ENCODE peak calls at places on chromosomes 13 and 19, in nine cellular contexts. One of them, this sample, is unnamed.

GRCh38 chr13:113565526-113566226 is 18.9 kb upstream of the TFDP1 start:
- DNase-seq in OCI-LY7: no peak
- DNase-seq in left ventricle myocardium inferior: no peak
- DNase-seq in MM.1S: no peak
- DNase-seq in A549: no peak
- DNase-seq in mammary epithelial cell: no peak
- DNase-seq in thoracic aorta: no peak
- DNase-seq in esophagus squamous epithelium: no peak
- DNase-seq in pancreas: no peak
- DNase-seq in this sample: no peak

GRCh38 chr19:29680447-29680846 is 15.2 kb downstream of the PLEKHF1 start:
- DNase-seq in OCI-LY7: peak; percentile 66
- DNase-seq in left ventricle myocardium inferior: peak; percentile 53
- DNase-seq in MM.1S: no peak
- DNase-seq in A549: no peak
- DNase-seq in mammary epithelial cell: no peak
- DNase-seq in thoracic aorta: no peak
- DNase-seq in esophagus squamous epithelium: peak; percentile 35
- DNase-seq in pancreas: no peak
- DNase-seq in this sample: peak; percentile 73

GRCh38 chr13:93652942-93653341 is 426.3 kb downstream of the GPC6 start:
- DNase-seq in OCI-LY7: no peak
- DNase-seq in left ventricle myocardium inferior: no peak
- DNase-seq in MM.1S: no peak
- DNase-seq in A549: no peak
- DNase-seq in mammary epithelial cell: no peak
- DNase-seq in thoracic aorta: no peak
- DNase-seq in esophagus squamous epithelium: no peak
- DNase-seq in pancreas: no peak
- DNase-seq in this sample: no peak

GRCh38 chr13:27125357-27126282 is 46.0 kb downstream of the USP12 start:
- DNase-seq in OCI-LY7: no peak
- DNase-seq in left ventricle myocardium inferior: no peak
- DNase-seq in MM.1S: no peak
- DNase-seq in A549: no peak
- DNase-seq in mammary epithelial cell: peak; percentile 35
- DNase-seq in thoracic aorta: no peak
- DNase-seq in esophagus squamous epithelium: no peak
- DNase-seq in pancreas: no peak
- DNase-seq in this sample: no peak

GRCh38 chr13:98228661-98229349 is 51.7 kb upstream of the RNF113B start:
- DNase-seq in OCI-LY7: no peak
- DNase-seq in left ventricle myocardium inferior: no peak
- DNase-seq in MM.1S: no peak
- DNase-seq in A549: no peak
- DNase-seq in mammary epithelial cell: no peak
- DNase-seq in thoracic aorta: no peak
- DNase-seq in esophagus squamous epithelium: no peak
- DNase-seq in pancreas: no peak
- DNase-seq in this sample: no peak

GRCh38 chr13:25118371-25118770 is 22.4 kb downstream of the PABPC3 start:
- DNase-seq in OCI-LY7: peak; percentile 54
- DNase-seq in left ventricle myocardium inferior: no peak
- DNase-seq in MM.1S: no peak
- DNase-seq in A549: no peak
- DNase-seq in mammary epithelial cell: no peak
- DNase-seq in thoracic aorta: no peak
- DNase-seq in esophagus squamous epithelium: no peak
- DNase-seq in pancreas: no peak
- DNase-seq in this sample: no peak

GRCh38 chr19:2552859-2553258 is 76.9 kb downstream of the GADD45B start:
- DNase-seq in OCI-LY7: peak; percentile 78
- DNase-seq in left ventricle myocardium inferior: peak; percentile 15
- DNase-seq in MM.1S: peak; percentile 95
- DNase-seq in A549: no peak
- DNase-seq in mammary epithelial cell: no peak
- DNase-seq in thoracic aorta: no peak
- DNase-seq in esophagus squamous epithelium: no peak
- DNase-seq in pancreas: no peak
- DNase-seq in this sample: peak; percentile 47

GRCh38 chr19:22052644-22053013 is 345 bp downstream of the ZNF257 start:
- DNase-seq in OCI-LY7: peak; percentile 19
- DNase-seq in left ventricle myocardium inferior: no peak
- DNase-seq in MM.1S: no peak
- DNase-seq in A549: no peak
- DNase-seq in mammary epithelial cell: no peak
- DNase-seq in thoracic aorta: no peak
- DNase-seq in esophagus squamous epithelium: no peak
- DNase-seq in pancreas: no peak
- DNase-seq in this sample: peak; percentile 78

GRCh38 chr19:28290963-28291657 is 921.8 kb downstream of the UQCRFS1 start:
- DNase-seq in OCI-LY7: no peak
- DNase-seq in left ventricle myocardium inferior: no peak
- DNase-seq in MM.1S: no peak
- DNase-seq in A549: no peak
- DNase-seq in mammary epithelial cell: no peak
- DNase-seq in thoracic aorta: no peak
- DNase-seq in esophagus squamous epithelium: no peak
- DNase-seq in pancreas: no peak
- DNase-seq in this sample: no peak

GRCh38 chr13:25570185-25570584 is 198.4 kb downstream of the ATP8A2 start:
- DNase-seq in OCI-LY7: no peak
- DNase-seq in left ventricle myocardium inferior: no peak
- DNase-seq in MM.1S: no peak
- DNase-seq in A549: no peak
- DNase-seq in mammary epithelial cell: no peak
- DNase-seq in thoracic aorta: no peak
- DNase-seq in esophagus squamous epithelium: no peak
- DNase-seq in pancreas: no peak
- DNase-seq in this sample: no peak

GRCh38 chr13:87671031-87671823 is at the start of gene SLITRK5:
- DNase-seq in OCI-LY7: peak; percentile 93
- DNase-seq in left ventricle myocardium inferior: peak; percentile 67
- DNase-seq in MM.1S: peak; percentile 75
- DNase-seq in A549: peak; percentile 81
- DNase-seq in mammary epithelial cell: peak; percentile 46
- DNase-seq in thoracic aorta: no peak
- DNase-seq in esophagus squamous epithelium: no peak
- DNase-seq in pancreas: peak; percentile 60
- DNase-seq in this sample: peak; percentile 90

GRCh38 chr19:55116232-55117062 is 990 bp downstream of the PPP1R12C start:
- DNase-seq in OCI-LY7: peak; percentile 69
- DNase-seq in left ventricle myocardium inferior: peak; percentile 74
- DNase-seq in MM.1S: peak; percentile 34
- DNase-seq in A549: peak; percentile 67
- DNase-seq in mammary epithelial cell: peak; percentile 48
- DNase-seq in thoracic aorta: no peak
- DNase-seq in esophagus squamous epithelium: no peak
- DNase-seq in pancreas: no peak
- DNase-seq in this sample: peak; percentile 90

GRCh38 chr19:51359294-51359693 is 6.9 kb downstream of the ETFB start:
- DNase-seq in OCI-LY7: no peak
- DNase-seq in left ventricle myocardium inferior: no peak
- DNase-seq in MM.1S: no peak
- DNase-seq in A549: peak; percentile 76
- DNase-seq in mammary epithelial cell: peak; percentile 85
- DNase-seq in thoracic aorta: no peak
- DNase-seq in esophagus squamous epithelium: no peak
- DNase-seq in pancreas: no peak
- DNase-seq in this sample: peak; percentile 57

GRCh38 chr19:34178276-34178614 is 5.9 kb downstream of the LSM14A start:
- DNase-seq in OCI-LY7: no peak
- DNase-seq in left ventricle myocardium inferior: no peak
- DNase-seq in MM.1S: no peak
- DNase-seq in A549: no peak
- DNase-seq in mammary epithelial cell: no peak
- DNase-seq in thoracic aorta: no peak
- DNase-seq in esophagus squamous epithelium: no peak
- DNase-seq in pancreas: no peak
- DNase-seq in this sample: no peak

GRCh38 chr19:46180701-46181385 is 32.8 kb downstream of the IGFL2 start:
- DNase-seq in OCI-LY7: no peak
- DNase-seq in left ventricle myocardium inferior: no peak
- DNase-seq in MM.1S: no peak
- DNase-seq in A549: peak; percentile 74
- DNase-seq in mammary epithelial cell: peak; percentile 89
- DNase-seq in thoracic aorta: no peak
- DNase-seq in esophagus squamous epithelium: no peak
- DNase-seq in pancreas: no peak
- DNase-seq in this sample: no peak

DNA sequence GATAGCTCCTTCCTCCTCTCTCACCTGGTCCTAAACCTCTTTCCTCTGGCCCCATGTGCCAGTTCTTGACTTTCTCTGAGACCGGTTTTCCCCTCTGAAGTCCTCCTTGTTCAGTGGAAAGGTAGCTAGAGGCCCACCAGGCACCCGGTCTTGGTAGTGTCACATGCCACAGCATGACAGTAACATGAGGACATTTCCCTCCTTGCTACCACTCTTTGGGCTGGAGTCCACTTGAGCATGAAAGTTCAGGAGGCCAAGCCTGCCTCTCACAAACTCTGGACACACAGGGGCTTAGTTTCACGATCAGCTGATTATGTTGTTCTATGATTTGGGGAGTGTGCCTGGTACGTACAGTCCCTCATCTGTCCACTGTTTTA is 45.6 kb downstream of the NFIX start:
- DNase-seq in OCI-LY7: no peak
- DNase-seq in left ventricle myocardium inferior: no peak
- DNase-seq in MM.1S: no peak
- DNase-seq in A549: no peak
- DNase-seq in mammary epithelial cell: no peak
- DNase-seq in thoracic aorta: no peak
- DNase-seq in esophagus squamous epithelium: no peak
- DNase-seq in pancreas: no peak
- DNase-seq in this sample: no peak
- H3K4me1 ChIP-seq in OCI-LY7: peaks cover 6% of the 10 kb centered on the region
- H3K4me1 ChIP-seq in left ventricle myocardium inferior: peaks cover 100% of the 10 kb centered on the region
- H3K4me1 ChIP-seq in MM.1S: peaks cover 11% of the 10 kb centered on the region
- H3K4me1 ChIP-seq in A549: peaks cover 17% of the 10 kb centered on the region
- H3K4me1 ChIP-seq in mammary epithelial cell: peaks cover 69% of the 10 kb centered on the region
- H3K4me1 ChIP-seq in thoracic aorta: peaks cover 100% of the 10 kb centered on the region
- H3K4me1 ChIP-seq in esophagus squamous epithelium: peaks cover 65% of the 10 kb centered on the region
- H3K4me1 ChIP-seq in pancreas: peaks cover 16% of the 10 kb centered on the region
- H3K4me1 ChIP-seq in this sample: peaks cover 55% of the 10 kb centered on the region

GRCh38 chr13:50238922-50239321 is 223.7 kb downstream of the KCNRG start:
- DNase-seq in OCI-LY7: no peak
- DNase-seq in left ventricle myocardium inferior: no peak
- DNase-seq in MM.1S: no peak
- DNase-seq in A549: no peak
- DNase-seq in mammary epithelial cell: no peak
- DNase-seq in thoracic aorta: no peak
- DNase-seq in esophagus squamous epithelium: no peak
- DNase-seq in pancreas: no peak
- DNase-seq in this sample: no peak
- H3K4me1 ChIP-seq in OCI-LY7: peaks cover 13% of the 10 kb centered on the region
- H3K4me1 ChIP-seq in left ventricle myocardium inferior: no peaks in the 10 kb centered on the region
- H3K4me1 ChIP-seq in MM.1S: no peaks in the 10 kb centered on the region
- H3K4me1 ChIP-seq in A549: peaks cover 14% of the 10 kb centered on the region
- H3K4me1 ChIP-seq in mammary epithelial cell: peaks cover 4% of the 10 kb centered on the region
- H3K4me1 ChIP-seq in thoracic aorta: no peaks in the 10 kb centered on the region
- H3K4me1 ChIP-seq in esophagus squamous epithelium: no peaks in the 10 kb centered on the region
- H3K4me1 ChIP-seq in pancreas: no peaks in the 10 kb centered on the region
- H3K4me1 ChIP-seq in this sample: no peaks in the 10 kb centered on the region

DNA sequence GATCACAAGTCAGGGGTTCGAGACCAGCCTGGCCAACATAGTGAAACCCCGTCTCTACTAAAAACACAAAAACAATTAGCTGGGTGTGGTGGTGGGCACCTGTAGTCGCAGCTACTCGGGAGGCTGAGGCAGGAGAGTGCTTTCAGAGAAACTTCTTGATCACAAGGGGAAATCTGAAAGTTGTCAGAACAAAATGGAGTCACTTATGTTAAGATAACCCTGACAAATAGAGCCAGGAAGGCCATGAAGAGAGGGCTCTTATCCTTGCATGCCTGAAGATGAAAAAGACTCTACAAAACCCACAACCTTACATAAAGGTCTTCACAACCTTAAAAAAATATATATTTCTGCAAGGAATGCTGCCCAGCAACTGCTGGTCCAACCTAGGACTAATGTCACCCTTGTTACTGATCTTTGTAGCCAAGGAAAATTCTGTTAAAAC is 1.2 kb downstream of the CARD8 start:
- DNase-seq in OCI-LY7: no peak
- DNase-seq in left ventricle myocardium inferior: no peak
- DNase-seq in MM.1S: no peak
- DNase-seq in A549: no peak
- DNase-seq in mammary epithelial cell: no peak
- DNase-seq in thoracic aorta: no peak
- DNase-seq in esophagus squamous epithelium: no peak
- DNase-seq in pancreas: no peak
- DNase-seq in this sample: no peak
- H3K4me1 ChIP-seq in OCI-LY7: peaks cover 73% of the 10 kb centered on the region
- H3K4me1 ChIP-seq in left ventricle myocardium inferior: peaks cover 58% of the 10 kb centered on the region
- H3K4me1 ChIP-seq in MM.1S: no peaks in the 10 kb centered on the region
- H3K4me1 ChIP-seq in A549: peaks cover 12% of the 10 kb centered on the region
- H3K4me1 ChIP-seq in mammary epithelial cell: peaks cover 4% of the 10 kb centered on the region
- H3K4me1 ChIP-seq in thoracic aorta: peaks cover 16% of the 10 kb centered on the region
- H3K4me1 ChIP-seq in esophagus squamous epithelium: peaks cover 6% of the 10 kb centered on the region
- H3K4me1 ChIP-seq in pancreas: peaks cover 14% of the 10 kb centered on the region
- H3K4me1 ChIP-seq in this sample: peaks cover 71% of the 10 kb centered on the region

GRCh38 chr19:18230941-18231734 is 4.9 kb upstream of the PDE4C start:
- DNase-seq in OCI-LY7: no peak
- DNase-seq in left ventricle myocardium inferior: no peak
- DNase-seq in MM.1S: no peak
- DNase-seq in A549: peak; percentile 71
- DNase-seq in mammary epithelial cell: no peak
- DNase-seq in thoracic aorta: no peak
- DNase-seq in esophagus squamous epithelium: no peak
- DNase-seq in pancreas: no peak
- DNase-seq in this sample: no peak
- H3K4me1 ChIP-seq in OCI-LY7: peaks cover 49% of the 10 kb centered on the region
- H3K4me1 ChIP-seq in left ventricle myocardium inferior: peaks cover 33% of the 10 kb centered on the region
- H3K4me1 ChIP-seq in MM.1S: no peaks in the 10 kb centered on the region
- H3K4me1 ChIP-seq in A549: peaks cover 20% of the 10 kb centered on the region
- H3K4me1 ChIP-seq in mammary epithelial cell: no peaks in the 10 kb centered on the region
- H3K4me1 ChIP-seq in thoracic aorta: peaks cover 8% of the 10 kb centered on the region
- H3K4me1 ChIP-seq in esophagus squamous epithelium: peaks cover 6% of the 10 kb centered on the region
- H3K4me1 ChIP-seq in pancreas: no peaks in the 10 kb centered on the region
- H3K4me1 ChIP-seq in this sample: peaks cover 3% of the 10 kb centered on the region

GRCh38 chr19:13100031-13100588 is 2.5 kb downstream of the LYL1 start:
- DNase-seq in OCI-LY7: peak; percentile 35
- DNase-seq in left ventricle myocardium inferior: no peak
- DNase-seq in MM.1S: no peak
- DNase-seq in A549: peak; percentile 19
- DNase-seq in mammary epithelial cell: peak; percentile 17
- DNase-seq in thoracic aorta: no peak
- DNase-seq in esophagus squamous epithelium: no peak
- DNase-seq in pancreas: no peak
- DNase-seq in this sample: no peak
- H3K4me1 ChIP-seq in OCI-LY7: peaks cover 81% of the 10 kb centered on the region
- H3K4me1 ChIP-seq in left ventricle myocardium inferior: peaks cover 98% of the 10 kb centered on the region
- H3K4me1 ChIP-seq in MM.1S: peaks cover 39% of the 10 kb centered on the region
- H3K4me1 ChIP-seq in A549: peaks cover 14% of the 10 kb centered on the region
- H3K4me1 ChIP-seq in mammary epithelial cell: no peaks in the 10 kb centered on the region
- H3K4me1 ChIP-seq in thoracic aorta: peaks cover 57% of the 10 kb centered on the region
- H3K4me1 ChIP-seq in esophagus squamous epithelium: peaks cover 40% of the 10 kb centered on the region
- H3K4me1 ChIP-seq in pancreas: peaks cover 7% of the 10 kb centered on the region
- H3K4me1 ChIP-seq in this sample: peaks cover 83% of the 10 kb centered on the region

This sample was measured in left lung.